ENCODE peak calls at places on chromosomes 16 and 17, in six cellular contexts. One of them, this sample, is unnamed.

GRCh38 chr16:58000706-58001676 is at the start of gene USB1:
- DNase-seq in GM12878: peak
- DNase-seq in HCT116: peak
- DNase-seq in K562: peak
- DNase-seq in GM23338: peak
- DNase-seq in SK-N-SH: peak
- DNase-seq in this sample: peak

GRCh38 chr17:60392845-60393702 is 1.1 kb upstream of the USP32 start:
- DNase-seq in GM12878: peak
- DNase-seq in HCT116: peak
- DNase-seq in K562: peak
- DNase-seq in GM23338: peak
- DNase-seq in SK-N-SH: peak
- DNase-seq in this sample: no peak

GRCh38 chr16:11737678-11738077 is 5.0 kb downstream of the TXNDC11 start:
- DNase-seq in GM12878: no peak
- DNase-seq in HCT116: no peak
- DNase-seq in K562: no peak
- DNase-seq in GM23338: no peak
- DNase-seq in SK-N-SH: no peak
- DNase-seq in this sample: no peak

GRCh38 chr16:80210787-80211186 is 330.0 kb upstream of the DYNLRB2 start:
- DNase-seq in GM12878: no peak
- DNase-seq in HCT116: no peak
- DNase-seq in K562: no peak
- DNase-seq in GM23338: no peak
- DNase-seq in SK-N-SH: no peak
- DNase-seq in this sample: no peak

GRCh38 chr16:80253741-80254140 is 287.1 kb upstream of the DYNLRB2 start:
- DNase-seq in GM12878: no peak
- DNase-seq in HCT116: no peak
- DNase-seq in K562: no peak
- DNase-seq in GM23338: no peak
- DNase-seq in SK-N-SH: no peak
- DNase-seq in this sample: no peak

GRCh38 chr16:57941016-57941656 is 29.8 kb downstream of the CNGB1 start:
- DNase-seq in GM12878: no peak
- DNase-seq in HCT116: no peak
- DNase-seq in K562: no peak
- DNase-seq in GM23338: no peak
- DNase-seq in SK-N-SH: peak
- DNase-seq in this sample: no peak

GRCh38 chr17:49995055-49995738 is at the start of gene DLX3:
- DNase-seq in GM12878: no peak
- DNase-seq in HCT116: no peak
- DNase-seq in K562: peak
- DNase-seq in GM23338: peak
- DNase-seq in SK-N-SH: peak
- DNase-seq in this sample: no peak

GRCh38 chr16:11354733-11355574 is 9.7 kb downstream of the RMI2 start:
- DNase-seq in GM12878: peak
- DNase-seq in HCT116: no peak
- DNase-seq in K562: no peak
- DNase-seq in GM23338: no peak
- DNase-seq in SK-N-SH: no peak
- DNase-seq in this sample: no peak

GRCh38 chr16:12500771-12501170 is 302.9 kb downstream of the CPPED1 start:
- DNase-seq in GM12878: no peak
- DNase-seq in HCT116: no peak
- DNase-seq in K562: no peak
- DNase-seq in GM23338: no peak
- DNase-seq in SK-N-SH: no peak
- DNase-seq in this sample: no peak

GRCh38 chr16:58198022-58198683 is at the start of gene CSNK2A2:
- DNase-seq in GM12878: no peak
- DNase-seq in HCT116: peak
- DNase-seq in K562: peak
- DNase-seq in GM23338: peak
- DNase-seq in SK-N-SH: peak
- DNase-seq in this sample: no peak

GRCh38 chr16:71555230-71555891 is 21.5 kb downstream of the TAT start:
- DNase-seq in GM12878: no peak
- DNase-seq in HCT116: no peak
- DNase-seq in K562: no peak
- DNase-seq in GM23338: no peak
- DNase-seq in SK-N-SH: no peak
- DNase-seq in this sample: no peak

GRCh38 chr17:33628500-33629336 is 335.6 kb upstream of the ASIC2 start:
- DNase-seq in GM12878: no peak
- DNase-seq in HCT116: no peak
- DNase-seq in K562: no peak
- DNase-seq in GM23338: no peak
- DNase-seq in SK-N-SH: no peak
- DNase-seq in this sample: no peak

GRCh38 chr16:87332150-87332549 is 15.0 kb upstream of the C16orf95 start:
- DNase-seq in GM12878: no peak
- DNase-seq in HCT116: no peak
- DNase-seq in K562: no peak
- DNase-seq in GM23338: no peak
- DNase-seq in SK-N-SH: no peak
- DNase-seq in this sample: no peak

GRCh38 chr17:17739388-17740066 is 58.3 kb downstream of the RAI1 start:
- DNase-seq in GM12878: no peak
- DNase-seq in HCT116: no peak
- DNase-seq in K562: peak
- DNase-seq in GM23338: no peak
- DNase-seq in SK-N-SH: peak
- DNase-seq in this sample: no peak

GRCh38 chr17:60065136-60065535 is 13.6 kb downstream of the HEATR6 start:
- DNase-seq in GM12878: no peak
- DNase-seq in HCT116: no peak
- DNase-seq in K562: no peak
- DNase-seq in GM23338: no peak
- DNase-seq in SK-N-SH: no peak
- DNase-seq in this sample: no peak

GRCh38 chr16:23679274-23679985 is 741 bp downstream of the PLK1 start:
- DNase-seq in GM12878: no peak
- DNase-seq in HCT116: no peak
- DNase-seq in K562: peak
- DNase-seq in GM23338: peak
- DNase-seq in SK-N-SH: peak
- DNase-seq in this sample: no peak

GRCh38 chr17:48723555-48724239 is 712 bp downstream of the PRAC2 start:
- DNase-seq in GM12878: no peak
- DNase-seq in HCT116: no peak
- DNase-seq in K562: no peak
- DNase-seq in GM23338: peak
- DNase-seq in SK-N-SH: no peak
- DNase-seq in this sample: no peak

GRCh38 chr16:8850279-8850885 is 18.4 kb downstream of the CARHSP1 start:
- DNase-seq in GM12878: no peak
- DNase-seq in HCT116: no peak
- DNase-seq in K562: no peak
- DNase-seq in GM23338: no peak
- DNase-seq in SK-N-SH: peak
- DNase-seq in this sample: no peak

GRCh38 chr17:75673487-75673886 is 6.3 kb downstream of the SAP30BP start:
- DNase-seq in GM12878: no peak
- DNase-seq in HCT116: no peak
- DNase-seq in K562: peak
- DNase-seq in GM23338: no peak
- DNase-seq in SK-N-SH: no peak
- DNase-seq in this sample: no peak

GRCh38 chr17:14301279-14301760 is 439 bp downstream of the HS3ST3B1 start:
- DNase-seq in GM12878: no peak
- DNase-seq in HCT116: no peak
- DNase-seq in K562: peak
- DNase-seq in GM23338: peak
- DNase-seq in SK-N-SH: peak
- DNase-seq in this sample: no peak

DNA sequence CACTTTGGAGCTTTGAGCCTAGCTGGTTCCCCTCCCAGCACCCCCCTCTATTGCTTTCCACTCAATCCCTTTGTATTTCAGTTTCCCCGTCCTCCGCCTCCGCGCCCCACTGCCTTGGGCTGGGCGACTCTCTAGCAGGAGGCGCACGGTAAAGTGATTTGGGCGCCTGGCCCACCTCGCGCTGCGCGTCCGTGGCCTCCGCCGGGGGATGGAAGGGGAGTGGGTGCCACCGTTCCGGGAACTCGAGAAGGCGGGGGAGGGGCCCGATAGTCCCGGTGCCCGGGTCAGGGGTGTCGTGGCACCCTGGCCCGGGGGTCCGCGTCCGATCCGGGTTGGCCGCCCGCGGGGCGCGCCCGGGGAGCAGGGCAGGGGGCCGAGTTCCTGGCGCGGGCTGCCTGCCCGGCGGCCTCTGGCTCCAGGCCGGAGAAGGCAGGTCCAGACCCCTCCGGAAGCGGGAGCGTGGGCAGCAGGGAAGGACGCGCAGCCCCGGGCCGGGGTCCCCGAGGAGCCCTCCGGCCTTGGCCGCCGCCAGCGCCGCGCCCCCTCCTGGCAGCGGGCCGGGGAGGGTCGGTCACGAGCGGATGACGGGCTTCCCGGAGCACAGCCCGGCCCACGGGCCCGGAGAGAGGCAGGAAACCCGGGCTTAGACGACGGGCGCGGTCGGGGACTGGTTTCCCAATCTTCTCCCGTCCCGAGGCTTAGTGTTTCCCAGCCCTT is 15.8 kb downstream of the MEOX1 start:
- DNase-seq in GM12878: no peak
- DNase-seq in HCT116: no peak
- DNase-seq in K562: no peak
- DNase-seq in GM23338: peak
- DNase-seq in SK-N-SH: peak
- DNase-seq in this sample: no peak
- TF ChIP-seq REST in GM12878: no peak
- TF ChIP-seq REST in HCT116: no peak
- TF ChIP-seq REST in K562: no peak
- TF ChIP-seq REST in GM23338: no peak
- TF ChIP-seq REST in SK-N-SH: no peak
- TF ChIP-seq REST in this sample: no peak

GRCh38 chr16:1420540-1421205 is at the start of gene UQCC4:
- DNase-seq in GM12878: peak
- DNase-seq in HCT116: peak
- DNase-seq in K562: peak
- DNase-seq in GM23338: peak
- DNase-seq in SK-N-SH: peak
- DNase-seq in this sample: peak
- TF ChIP-seq POLR2AphosphoS5 in GM12878: peak
- TF ChIP-seq POLR2AphosphoS5 in HCT116: peak
- TF ChIP-seq POLR2AphosphoS5 in K562: peak
- TF ChIP-seq POLR2AphosphoS5 in GM23338: peak
- TF ChIP-seq POLR2AphosphoS5 in SK-N-SH: peak
- TF ChIP-seq POLR2AphosphoS5 in this sample: peak

GRCh38 chr17:44348234-44348987 is 3.3 kb downstream of the GRN start:
- DNase-seq in GM12878: peak
- DNase-seq in HCT116: no peak
- DNase-seq in K562: no peak
- DNase-seq in GM23338: no peak
- DNase-seq in SK-N-SH: no peak
- DNase-seq in this sample: no peak
- TF ChIP-seq REST in GM12878: no peak
- TF ChIP-seq REST in HCT116: no peak
- TF ChIP-seq REST in K562: no peak
- TF ChIP-seq REST in GM23338: no peak
- TF ChIP-seq REST in SK-N-SH: no peak
- TF ChIP-seq REST in this sample: no peak

DNA sequence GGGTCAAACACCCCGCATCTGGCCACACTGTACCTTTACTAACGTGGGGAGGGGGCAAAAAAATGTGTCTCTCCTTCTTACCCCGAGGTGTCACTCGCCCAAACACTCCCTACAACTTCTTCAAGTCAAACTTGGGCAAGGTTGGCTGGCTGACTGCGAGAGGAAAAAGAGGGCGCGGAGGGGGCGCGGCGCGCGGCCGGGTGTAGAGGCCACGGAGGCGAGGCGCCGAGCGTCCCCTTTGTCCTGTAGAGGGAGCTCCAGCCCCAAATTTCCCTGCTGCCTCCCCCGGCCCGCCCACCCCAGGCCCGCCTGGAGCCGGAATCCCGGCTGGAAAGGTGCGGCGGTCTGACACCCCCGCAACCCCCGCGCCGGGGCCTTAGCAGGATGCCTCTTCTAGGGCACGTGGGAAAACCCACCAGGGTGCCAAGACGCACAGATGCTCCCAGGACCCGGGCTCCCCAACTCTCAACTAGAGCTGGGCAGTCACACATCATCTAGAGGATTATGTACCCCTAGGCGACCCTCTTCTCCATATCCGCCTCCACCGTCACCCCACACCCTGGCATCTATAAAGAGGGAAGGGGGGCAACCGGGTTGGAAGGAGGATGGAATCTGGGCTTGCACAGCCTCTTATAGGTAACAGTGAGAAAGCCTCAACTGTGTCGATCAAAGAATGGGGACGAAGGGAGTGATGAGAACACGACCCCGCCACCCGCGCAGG is 4.2 kb downstream of the IRX3 start:
- DNase-seq in GM12878: no peak
- DNase-seq in HCT116: peak
- DNase-seq in K562: peak
- DNase-seq in GM23338: peak
- DNase-seq in SK-N-SH: peak
- DNase-seq in this sample: no peak
- TF ChIP-seq POLR2AphosphoS5 in GM12878: no peak
- TF ChIP-seq POLR2AphosphoS5 in HCT116: no peak
- TF ChIP-seq POLR2AphosphoS5 in K562: no peak
- TF ChIP-seq POLR2AphosphoS5 in GM23338: no peak
- TF ChIP-seq POLR2AphosphoS5 in SK-N-SH: no peak
- TF ChIP-seq POLR2AphosphoS5 in this sample: no peak

GRCh38 chr17:78905111-78905510 is 2.1 kb upstream of the CEP295NL start:
- DNase-seq in GM12878: no peak
- DNase-seq in HCT116: no peak
- DNase-seq in K562: no peak
- DNase-seq in GM23338: no peak
- DNase-seq in SK-N-SH: no peak
- DNase-seq in this sample: no peak
- TF ChIP-seq REST in GM12878: no peak
- TF ChIP-seq REST in HCT116: no peak
- TF ChIP-seq REST in K562: no peak
- TF ChIP-seq REST in GM23338: no peak
- TF ChIP-seq REST in SK-N-SH: no peak
- TF ChIP-seq REST in this sample: no peak